ENCODE peak calls at places on chromosomes 5 and 9, in four cellular contexts. Y is uterus; G is OCI-LY7; V is CD8-positive, alpha-beta memory T cell. L is an unnamed sample.

GRCh38 chr9:122213589-122214413 is 15.0 kb downstream of the LHX6 start:
- DNase-seq in V (no peak), G (peak), Y (no peak), L (no peak)

GRCh38 chr9:113446323-113446740 is 17.2 kb upstream of the RGS3 start:
- DNase-seq in V (no peak), G (peak), Y (no peak), L (peak)

GRCh38 chr5:113800686-113801085 is 287.2 kb downstream of the YTHDC2 start:
- DNase-seq in G (no peak), V (no peak), Y (no peak), L (no peak)

GRCh38 chr5:28862137-28862859 is 1823.9 kb upstream of the CDH9 start:
- DNase-seq in G (no peak), V (no peak), Y (no peak), L (no peak)

GRCh38 chr9:123712399-123712798 is 217.5 kb downstream of the DENND1A start:
- DNase-seq in V (no peak), G (no peak), Y (no peak), L (no peak)

GRCh38 chr9:76704601-76705204 is 59.5 kb upstream of the PCA3 start:
- DNase-seq in Y (no peak), G (peak), V (no peak), L (peak)

GRCh38 chr9:128470560-128470959 is 14.8 kb downstream of the ODF2 start:
- DNase-seq in Y (no peak), G (no peak), V (no peak), L (peak)

GRCh38 chr5:137201876-137202275 is 297.2 kb downstream of the SPOCK1 start:
- DNase-seq in G (no peak), Y (peak), V (no peak), L (peak)

GRCh38 chr5:27038476-27038875 is at the start of gene CDH9:
- DNase-seq in V (no peak), Y (no peak), G (no peak), L (no peak)

GRCh38 chr5:160312960-160313734 is 783 bp upstream of the CCNJL start:
- DNase-seq in V (no peak), Y (no peak), G (no peak), L (no peak)

GRCh38 chr9:81844131-81844567 is 84.1 kb upstream of the SPATA31D4 start:
- DNase-seq in G (no peak), Y (no peak), V (no peak), L (peak)

GRCh38 chr9:27460225-27461023 is 63.7 kb upstream of the IFNK start:
- DNase-seq in G (peak), V (no peak), Y (no peak), L (no peak)

GRCh38 chr9:135552021-135552697 is 6.2 kb downstream of the OBP2A start:
- DNase-seq in Y (no peak), V (no peak), G (no peak), L (no peak)

GRCh38 chr5:140205952-140206351 is 31.0 kb downstream of the CYSTM1 start:
- DNase-seq in G (no peak), Y (no peak), V (no peak), L (no peak)

GRCh38 chr9:36846621-36847020 is 187.4 kb downstream of the PAX5 start:
- DNase-seq in G (no peak), V (no peak), Y (no peak), L (no peak)

GRCh38 chr9:20442461-20443319 is 179.6 kb downstream of the MLLT3 start:
- DNase-seq in Y (no peak), G (no peak), V (no peak), L (no peak)

GRCh38 chr9:134367796-134368490 is 41.7 kb downstream of the RXRA start:
- DNase-seq in G (no peak), V (no peak), Y (no peak), L (no peak)

GRCh38 chr9:89814340-89815040 is 209.7 kb downstream of the GADD45G start:
- DNase-seq in G (peak), Y (no peak), V (no peak), L (no peak)

GRCh38 chr5:61082516-61083280 is 79.6 kb downstream of the SMIM15 start:
- DNase-seq in V (no peak), G (no peak), Y (no peak), L (peak)

GRCh38 chr5:124951105-124951504 is 204.7 kb upstream of the ZNF608 start:
- DNase-seq in V (no peak), Y (no peak), G (no peak), L (no peak)

GRCh38 chr5:124949862-124950261 is 203.4 kb upstream of the ZNF608 start:
- DNase-seq in V (no peak), Y (no peak), G (no peak), L (no peak)

GRCh38 chr5:124952566-124952965 is 206.1 kb upstream of the ZNF608 start:
- DNase-seq in V (no peak), Y (no peak), G (peak), L (no peak)

GRCh38 chr5:124951676-124952075 is 205.2 kb upstream of the ZNF608 start:
- DNase-seq in G (peak), V (no peak), Y (no peak), L (no peak)

GRCh38 chr5:124952079-124952478 is 205.6 kb upstream of the ZNF608 start:
- DNase-seq in V (no peak), G (peak), Y (no peak), L (peak)
- H3K27ac ChIP-seq in V (no peak), G (peak), Y (no peak), L (no peak)

DNA sequence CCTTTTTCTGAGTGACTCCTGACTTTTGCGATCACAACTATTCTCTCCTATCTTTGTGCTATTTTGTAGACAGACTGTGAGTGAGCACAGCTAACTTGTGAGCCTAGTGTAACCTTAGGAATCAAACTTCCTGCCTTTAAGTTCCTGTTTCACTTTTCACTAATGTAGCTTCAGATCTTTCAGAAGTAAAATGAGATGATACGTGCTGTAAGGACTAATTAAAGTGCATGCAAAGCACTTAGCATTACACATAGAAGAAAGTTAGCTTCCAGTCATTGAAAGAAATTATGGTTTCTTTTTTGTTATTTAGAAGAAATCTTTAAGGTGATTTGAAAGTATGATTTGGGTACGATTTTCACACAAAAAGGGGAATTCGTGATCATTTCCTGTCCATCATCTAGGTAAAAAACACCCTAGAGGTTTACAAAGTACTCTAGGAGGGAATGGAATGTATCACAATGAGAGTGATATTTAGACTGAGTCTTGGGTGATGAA is 122.7 kb downstream of the ST8SIA4 start:
- DNase-seq in G (peak), V (no peak), Y (no peak), L (no peak)
- H3K4me3 ChIP-seq in G (peak), V (peak), Y (no peak), L (no peak)

GRCh38 chr5:150904479-150905311 is at the start of gene ZNF300:
- DNase-seq in Y (peak), G (no peak), V (peak), L (peak)
- H3K27ac ChIP-seq in Y (peak), G (no peak), V (peak), L (peak)

GRCh38 chr9:96157675-96158074 is 144.3 kb downstream of the HSD17B3 start:
- DNase-seq in V (no peak), Y (no peak), G (no peak), L (no peak)
- H3K4me3 ChIP-seq in V (no peak), Y (no peak), G (no peak), L (no peak)

GRCh38 chr5:98314262-98314661 is 459.2 kb upstream of the RGMB start:
- DNase-seq in Y (no peak), G (no peak), V (no peak), L (peak)

GRCh38 chr5:98308231-98308630 is 465.2 kb upstream of the RGMB start:
- DNase-seq in V (no peak), Y (no peak), G (no peak), L (no peak)

GRCh38 chr5:98309785-98310566 is 463.5 kb upstream of the RGMB start:
- DNase-seq in Y (no peak), G (no peak), V (no peak), L (peak)

GRCh38 chr5:98307811-98308210 is 465.7 kb upstream of the RGMB start:
- DNase-seq in V (no peak), G (no peak), Y (no peak), L (peak)

DNA sequence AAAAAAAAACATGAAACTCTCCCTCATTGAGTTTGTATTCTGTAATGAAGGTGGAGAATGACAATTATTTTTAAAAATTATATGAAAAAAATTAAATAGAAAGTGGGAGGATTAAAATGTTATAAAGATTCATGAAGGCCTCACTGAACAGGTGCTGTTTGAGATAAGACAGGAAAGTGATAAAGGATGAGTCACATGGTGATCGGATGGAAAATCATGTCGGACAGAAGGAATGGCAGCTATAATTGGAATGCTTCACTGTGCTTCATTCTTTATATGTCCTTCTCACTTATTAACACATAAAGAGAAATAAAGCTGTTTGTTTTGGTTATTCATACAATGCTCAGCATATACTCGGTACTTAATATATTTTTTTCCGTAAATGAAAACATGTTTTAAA is 464.5 kb upstream of the RGMB start:
- DNase-seq in G (no peak), Y (no peak), V (no peak), L (peak)
- H3K27ac ChIP-seq in G (no peak), Y (no peak), V (no peak), L (peak)

GRCh38 chr9:693460-694390 is 147.8 kb upstream of the DMRT1 start:
- DNase-seq in G (no peak), Y (peak), V (no peak), L (peak)

GRCh38 chr9:696332-697090 is 145.0 kb upstream of the DMRT1 start:
- DNase-seq in G (no peak), V (no peak), Y (peak), L (peak)

GRCh38 chr9:692636-693459 is 148.6 kb upstream of the DMRT1 start:
- DNase-seq in Y (no peak), V (no peak), G (peak), L (no peak)

GRCh38 chr9:694499-695154 is 146.9 kb upstream of the DMRT1 start:
- DNase-seq in G (no peak), Y (peak), V (no peak), L (peak)

GRCh38 chr9:695252-695651 is 146.2 kb upstream of the DMRT1 start:
- DNase-seq in Y (no peak), G (no peak), V (no peak), L (no peak)
- H3K4me3 ChIP-seq in Y (peak), G (no peak), V (no peak), L (no peak)

DNA sequence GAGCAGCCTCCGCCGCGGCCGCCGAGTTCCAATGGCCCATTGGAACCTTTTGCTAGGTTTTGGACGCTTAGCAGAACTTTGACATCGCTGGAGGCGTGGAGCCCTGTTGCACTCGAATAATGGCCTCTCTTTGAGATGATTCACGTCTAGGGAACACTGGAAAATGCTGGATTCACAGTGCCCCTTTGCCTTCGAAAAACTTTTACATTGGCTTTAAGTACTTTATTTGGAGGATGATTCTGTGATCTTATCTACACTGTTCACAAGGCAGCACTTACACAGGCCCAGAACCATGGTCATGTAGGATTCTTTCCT is 536 bp upstream of the PPIC start:
- DNase-seq in G (no peak), Y (no peak), V (no peak), L (no peak)
- H3K27ac ChIP-seq in G (no peak), Y (peak), V (no peak), L (peak)

GRCh38 chr5:112186401-112186990 is 232.6 kb downstream of the EPB41L4A start:
- DNase-seq in V (no peak), Y (no peak), G (peak), L (peak)

GRCh38 chr5:112179290-112179689 is 239.8 kb downstream of the EPB41L4A start:
- DNase-seq in Y (no peak), V (no peak), G (no peak), L (no peak)

DNA sequence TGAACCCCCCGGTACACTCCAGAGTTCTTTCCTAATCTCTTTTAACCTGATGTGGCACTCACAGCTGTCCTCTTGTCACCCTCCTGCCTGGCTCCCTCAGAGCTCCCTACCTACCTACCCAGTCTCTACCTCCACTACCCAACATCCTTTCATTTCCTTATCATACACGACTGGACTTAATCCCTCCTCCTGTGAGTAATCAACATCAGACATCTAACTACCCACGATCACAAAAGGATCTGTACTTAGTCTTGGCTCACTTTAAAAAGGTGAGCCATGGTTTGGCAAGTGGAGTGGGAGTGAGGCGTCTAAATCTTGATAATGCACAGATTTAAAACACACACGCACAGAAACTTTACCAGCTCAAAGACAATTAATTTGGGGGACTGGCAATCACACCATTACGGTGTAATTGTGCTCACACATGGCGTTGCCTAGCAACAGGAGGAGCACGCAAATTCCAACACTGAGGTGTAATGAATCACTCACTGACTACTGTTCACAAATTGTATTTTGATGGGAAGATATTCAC is 235.9 kb downstream of the EPB41L4A start:
- DNase-seq in G (no peak), V (no peak), Y (no peak), L (no peak)
- H3K4me3 ChIP-seq in G (no peak), V (no peak), Y (no peak), L (no peak)

GRCh38 chr5:141771031-141771430 is 89.0 kb upstream of the ARAP3 start:
- DNase-seq in G (no peak), Y (no peak), V (no peak), L (no peak)

GRCh38 chr5:141763526-141763925 is 81.5 kb upstream of the ARAP3 start:
- DNase-seq in V (no peak), G (no peak), Y (no peak), L (no peak)

GRCh38 chr5:141771562-141771961 is 89.5 kb upstream of the ARAP3 start:
- DNase-seq in Y (peak), G (no peak), V (no peak), L (no peak)

GRCh38 chr5:141766152-141766551 is 84.1 kb upstream of the ARAP3 start:
- DNase-seq in V (no peak), Y (no peak), G (no peak), L (no peak)

DNA sequence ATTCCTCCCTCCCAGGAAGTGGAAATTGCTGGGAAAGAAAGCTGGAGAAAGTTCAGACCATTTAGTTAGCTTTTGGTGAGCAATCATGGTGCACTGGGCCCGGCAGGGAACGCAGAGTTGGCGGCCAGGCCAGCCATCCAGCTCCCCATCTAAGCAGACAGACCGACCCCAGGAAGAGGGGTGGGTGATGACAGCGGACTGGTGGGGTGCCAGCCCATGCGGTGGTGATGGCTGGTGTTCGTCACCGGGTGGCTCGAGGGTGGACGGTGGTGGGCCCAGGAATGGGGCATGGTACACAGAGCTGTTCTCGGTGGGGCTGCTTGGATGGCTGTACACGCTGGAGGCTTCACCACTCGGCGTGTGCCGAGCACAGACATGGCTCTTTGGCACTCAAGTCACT is 85.6 kb upstream of the ARAP3 start:
- DNase-seq in G (no peak), Y (no peak), V (no peak), L (no peak)
- H3K27ac ChIP-seq in G (no peak), Y (no peak), V (no peak), L (no peak)

DNA sequence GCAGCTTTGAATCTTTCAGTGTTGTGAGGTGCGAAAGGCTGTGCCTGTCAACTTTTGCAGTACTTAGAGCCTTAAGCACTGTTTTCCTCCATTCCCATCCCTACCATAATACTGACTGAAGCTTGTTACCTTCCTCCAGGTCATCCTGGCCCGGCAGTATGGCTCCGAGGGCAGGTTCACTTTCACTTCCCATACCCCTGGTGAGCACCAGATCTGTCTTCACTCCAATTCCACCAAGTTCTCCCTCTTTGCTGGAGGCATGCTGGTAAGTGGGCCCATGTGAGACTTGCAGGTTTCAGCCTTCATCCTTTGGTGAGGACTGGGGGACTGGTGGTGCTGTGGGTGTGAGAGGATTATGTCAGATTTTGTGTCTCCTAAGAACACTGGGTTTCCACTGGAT is 1.5 kb downstream of the TMED9 start:
- DNase-seq in Y (no peak), G (no peak), V (no peak), L (no peak)
- H3K4me3 ChIP-seq in Y (no peak), G (peak), V (no peak), L (peak)